ENCODE peak calls at places on chromosomes 7 and 10, in eight cellular contexts. B, L, K, X, Q, F, P and N are unnamed samples.

GRCh38 chr10:8677642-8678041 is 623.2 kb downstream of the GATA3 start:
- DNase-seq in B (no peak), L (no peak), K (no peak), X (no peak), Q (no peak), F (no peak), P (no peak), N (no peak)

GRCh38 chr10:119191881-119192280 is 13.3 kb upstream of the PRDX3 start:
- DNase-seq in B (no peak), L (no peak), K (no peak), X (no peak), Q (no peak), F (no peak), P (no peak), N (no peak)

GRCh38 chr7:36972140-36972518 is 247.8 kb upstream of the AOAH start:
- DNase-seq in B (no peak), L (no peak), K (no peak), X (no peak), Q (no peak), F (no peak), P (no peak), N (no peak)

GRCh38 chr10:67520924-67521520 is 175.0 kb downstream of the CTNNA3 start:
- DNase-seq in B (no peak), L (peak; percentile 8), K (no peak), X (peak; percentile 16), Q (peak; percentile 72), F (no peak), P (peak; percentile 42), N (no peak)

GRCh38 chr10:5461201-5461585 is 38.2 kb downstream of the CALML5 start:
- DNase-seq in B (no peak), L (no peak), K (no peak), X (no peak), Q (no peak), F (no peak), P (no peak), N (no peak)

GRCh38 chr10:102101152-102101551 is 19.0 kb downstream of the LDB1 start:
- DNase-seq in B (no peak), L (no peak), K (no peak), X (no peak), Q (no peak), F (no peak), P (no peak), N (no peak)

GRCh38 chr7:14769261-14769660 is 133.3 kb downstream of the DGKB start:
- DNase-seq in B (no peak), L (no peak), K (no peak), X (no peak), Q (no peak), F (no peak), P (no peak), N (no peak)

GRCh38 chr10:133126431-133127290 is 33.4 kb upstream of the KNDC1 start:
- DNase-seq in B (no peak), L (no peak), K (no peak), X (no peak), Q (no peak), F (no peak), P (no peak), N (no peak)

GRCh38 chr7:138388673-138389491 is 71.2 kb upstream of the TRIM24 start:
- DNase-seq in B (no peak), L (no peak), K (no peak), X (no peak), Q (no peak), F (no peak), P (no peak), N (no peak)

GRCh38 chr7:76232698-76233097 is 31.0 kb downstream of the SRRM3 start:
- DNase-seq in B (no peak), L (no peak), K (no peak), X (no peak), Q (no peak), F (no peak), P (no peak), N (no peak)

GRCh38 chr10:118047363-118047719 is 600 bp upstream of the RAB11FIP2 start:
- DNase-seq in B (no peak), L (no peak), K (no peak), X (no peak), Q (no peak), F (no peak), P (no peak), N (no peak)

GRCh38 chr7:75010036-75010435 is 45.5 kb downstream of the CASTOR2 start:
- DNase-seq in B (no peak), L (no peak), K (no peak), X (no peak), Q (no peak), F (no peak), P (no peak), N (no peak)

GRCh38 chr10:131924982-131925649 is 24.3 kb downstream of the PPP2R2D start:
- DNase-seq in B (no peak), L (no peak), K (no peak), X (no peak), Q (no peak), F (no peak), P (no peak), N (no peak)

GRCh38 chr10:5947471-5948207 is 29.7 kb downstream of the IL15RA start:
- DNase-seq in B (no peak), L (no peak), K (no peak), X (no peak), Q (no peak), F (no peak), P (no peak), N (no peak)

GRCh38 chr7:51222916-51223315 is 93.7 kb downstream of the COBL start:
- DNase-seq in B (no peak), L (no peak), K (no peak), X (no peak), Q (no peak), F (no peak), P (no peak), N (no peak)

GRCh38 chr7:101875215-101875846 is 57.9 kb downstream of the CUX1 start:
- DNase-seq in B (no peak), L (no peak), K (no peak), X (no peak), Q (no peak), F (no peak), P (no peak), N (no peak)

GRCh38 chr10:35667971-35668370 is 25.9 kb upstream of the FZD8 start:
- DNase-seq in B (no peak), L (no peak), K (no peak), X (no peak), Q (no peak), F (no peak), P (no peak), N (no peak)

GRCh38 chr10:129971381-129972144 is 7.5 kb upstream of the EBF3 start:
- DNase-seq in B (no peak), L (peak; percentile 53), K (no peak), X (no peak), Q (peak; percentile 22), F (peak; percentile 27), P (peak; percentile 78), N (peak; percentile 53)

GRCh38 chr7:156461881-156462665 is 178.5 kb upstream of the RNF32 start:
- DNase-seq in B (no peak), L (no peak), K (no peak), X (no peak), Q (no peak), F (no peak), P (no peak), N (no peak)

GRCh38 chr10:73554729-73555128 is 36.4 kb downstream of the USP54 start:
- DNase-seq in B (no peak), L (no peak), K (no peak), X (no peak), Q (no peak), F (no peak), P (no peak), N (no peak)

GRCh38 chr7:44965441-44965903 is 13.3 kb downstream of the MYO1G start:
- DNase-seq in B (no peak), L (no peak), K (no peak), X (no peak), Q (no peak), F (no peak), P (no peak), N (no peak)

GRCh38 chr7:1123721-1124120 is 35.8 kb downstream of the GPER1 start:
- DNase-seq in B (peak; percentile 83), L (peak; percentile 82), K (no peak), X (no peak), Q (peak; percentile 79), F (no peak), P (peak; percentile 87), N (peak; percentile 45)
- TF ChIP-seq CTCF in B (peak; percentile 88), L (peak; percentile 56), K (no peak), X (peak; percentile 42), Q (peak; percentile 69), F (no peak), P (peak; percentile 21), N (peak; percentile 67)

GRCh38 chr7:30682131-30683083 is at the start of gene CRHR2:
- DNase-seq in B (no peak), L (peak; percentile 33), K (no peak), X (no peak), Q (no peak), F (peak; percentile 16), P (peak; percentile 52), N (peak; percentile 40)
- TF ChIP-seq CTCF in B (no peak), L (peak; percentile 49), K (peak; percentile 60), X (peak; percentile 51), Q (no peak), F (peak; percentile 45), P (peak; percentile 42), N (peak; percentile 76)

GRCh38 chr7:13057462-13058200 is 370.2 kb downstream of the ARL4A start:
- DNase-seq in B (no peak), L (no peak), K (no peak), X (no peak), Q (no peak), F (no peak), P (no peak), N (no peak)

GRCh38 chr7:13060173-13060572 is 372.7 kb downstream of the ARL4A start:
- DNase-seq in B (no peak), L (no peak), K (no peak), X (no peak), Q (no peak), F (no peak), P (no peak), N (no peak)

GRCh38 chr7:13067036-13067435 is 379.6 kb downstream of the ARL4A start:
- DNase-seq in B (no peak), L (no peak), K (no peak), X (no peak), Q (no peak), F (no peak), P (no peak), N (no peak)

GRCh38 chr7:13061115-13061514 is 373.7 kb downstream of the ARL4A start:
- DNase-seq in B (no peak), L (no peak), K (no peak), X (no peak), Q (no peak), F (no peak), P (no peak), N (no peak)

GRCh38 chr7:13062596-13062995 is 375.2 kb downstream of the ARL4A start:
- DNase-seq in B (no peak), L (no peak), K (no peak), X (no peak), Q (no peak), F (no peak), P (no peak), N (no peak)
- TF ChIP-seq CTCF in B (no peak), L (no peak), K (no peak), X (no peak), Q (no peak), F (no peak), P (no peak), N (no peak)

DNA sequence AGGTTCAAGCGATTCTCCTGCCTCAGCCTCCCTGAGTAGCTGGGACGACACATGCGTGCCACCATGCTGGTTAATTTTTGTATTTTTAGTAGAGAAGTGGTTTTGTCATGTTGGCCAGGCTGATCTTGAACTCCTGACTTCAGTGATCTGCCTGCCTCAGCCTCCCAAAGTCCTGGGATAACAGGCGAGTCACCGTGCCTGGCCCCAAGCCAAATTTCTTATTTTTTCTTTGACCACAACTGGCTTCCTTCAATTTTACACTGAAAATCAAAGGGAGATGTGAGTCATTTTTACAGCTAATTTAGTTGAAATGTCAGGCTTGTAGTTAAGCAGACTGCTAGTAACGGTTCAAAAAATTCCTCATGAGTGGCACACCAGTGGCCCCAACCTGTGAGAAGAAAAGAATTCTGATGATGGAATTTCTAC is 7.8 kb downstream of the RNF216 start:
- DNase-seq in B (peak; percentile 50), L (no peak), K (no peak), X (peak; percentile 44), Q (peak; percentile 89), F (peak; percentile 11), P (no peak), N (no peak)
- TF ChIP-seq CTCF in B (no peak), L (no peak), K (no peak), X (no peak), Q (no peak), F (no peak), P (no peak), N (no peak)